ENCODE peak calls at places on chromosomes 12 and 14, in six cellular contexts. N is activated B cell treated with CpG ODN at 0.5 μM for 24 hours, Z is sigmoid colon, C is stomach, S is Calu3, G is BJ. W is an unnamed sample.

GRCh38 chr12:107645630-107646333 is 39.8 kb upstream of the PWP1 start:
- DNase-seq in G (no peak), Z (no peak), N (no peak), S (no peak), C (no peak), W (peak)

GRCh38 chr12:119180380-119181040 is 1.8 kb downstream of the HSPB8 start:
- DNase-seq in G (no peak), Z (peak), N (no peak), C (peak), S (no peak), W (no peak)

GRCh38 chr12:541676-542289 is 82.0 kb downstream of the B4GALNT3 start:
- DNase-seq in N (no peak), S (no peak), G (no peak), C (no peak), Z (no peak), W (no peak)

GRCh38 chr14:39492267-39492666 is 60.0 kb upstream of the FBXO33 start:
- DNase-seq in N (no peak), Z (no peak), C (no peak), S (no peak), G (peak), W (no peak)

GRCh38 chr12:29207120-29207519 is 58.0 kb downstream of the FAR2 start:
- DNase-seq in C (no peak), N (no peak), G (no peak), S (no peak), Z (no peak), W (no peak)

GRCh38 chr12:27595231-27595642 is 71.2 kb downstream of the PPFIBP1 start:
- DNase-seq in G (peak), N (no peak), S (no peak), C (no peak), Z (peak), W (peak)

GRCh38 chr12:77231548-77231947 is 166.2 kb upstream of the E2F7 start:
- DNase-seq in Z (peak), C (peak), S (peak), G (peak), N (no peak), W (no peak)

GRCh38 chr12:19972325-19973288 is 395.7 kb upstream of the PDE3A start:
- DNase-seq in G (no peak), S (peak), Z (no peak), N (no peak), C (no peak), W (no peak)

GRCh38 chr12:17077594-17077993 is 471.6 kb upstream of the LMO3 start:
- DNase-seq in N (no peak), Z (no peak), C (no peak), G (no peak), S (no peak), W (no peak)

GRCh38 chr14:105483300-105484068 is 3.2 kb upstream of the CRIP1 start:
- DNase-seq in N (no peak), G (no peak), C (no peak), S (peak), Z (no peak), W (no peak)

GRCh38 chr12:15603461-15604085 is 185.6 kb downstream of the EPS8 start:
- DNase-seq in N (no peak), S (no peak), G (no peak), C (no peak), Z (no peak), W (no peak)

GRCh38 chr12:29146201-29146600 is 2.9 kb upstream of the FAR2 start:
- DNase-seq in C (no peak), Z (no peak), S (no peak), G (no peak), N (no peak), W (no peak)

GRCh38 chr14:96268426-96269358 is 12.7 kb downstream of the BDKRB1 start:
- DNase-seq in Z (peak), S (peak), G (peak), C (no peak), N (no peak), W (no peak)

GRCh38 chr14:61116369-61116768 is 135.3 kb downstream of the SLC38A6 start:
- DNase-seq in Z (no peak), S (no peak), G (no peak), C (no peak), N (no peak), W (no peak)

GRCh38 chr14:31261859-31262739 is 54.5 kb upstream of the HECTD1 start:
- DNase-seq in S (peak), Z (peak), C (peak), G (no peak), N (no peak), W (no peak)

GRCh38 chr12:127172857-127173256 is 1094.1 kb upstream of the TMEM132C start:
- DNase-seq in N (no peak), C (no peak), S (no peak), Z (no peak), G (no peak), W (no peak)

GRCh38 chr14:49861923-49862673 is 9.5 kb upstream of the NEMF start:
- DNase-seq in Z (peak), S (peak), G (peak), N (peak), C (peak), W (peak)

GRCh38 chr12:106893451-106893850 is 62.3 kb upstream of the TMEM263 start:
- DNase-seq in S (no peak), C (no peak), N (no peak), Z (no peak), G (no peak), W (no peak)

GRCh38 chr12:30546121-30546520 is 149.5 kb downstream of the IPO8 start:
- DNase-seq in C (peak), Z (no peak), S (no peak), G (no peak), N (no peak), W (no peak)

GRCh38 chr14:95609398-95609990 is 74.6 kb downstream of the GLRX5 start:
- DNase-seq in S (peak), Z (no peak), G (no peak), N (no peak), C (peak), W (peak)

GRCh38 chr12:2681426-2682205 is 113.2 kb upstream of the FKBP4 start:
- DNase-seq in Z (no peak), N (no peak), C (no peak), G (no peak), S (no peak), W (no peak)

GRCh38 chr12:32047357-32047828 is 59.3 kb upstream of the BICD1 start:
- DNase-seq in Z (no peak), C (no peak), N (no peak), G (no peak), S (no peak), W (no peak)

GRCh38 chr12:4271433-4272013 is 2.0 kb upstream of the CCND2 start:
- DNase-seq in C (no peak), N (peak), G (no peak), Z (no peak), S (no peak), W (no peak)

GRCh38 chr12:121792607-121793500 is 634 bp downstream of the RHOF start:
- DNase-seq in C (peak), Z (no peak), S (peak), G (no peak), N (peak), W (peak)

GRCh38 chr12:110345176-110345651 is 58.3 kb downstream of the ANAPC7 start:
- DNase-seq in C (no peak), N (no peak), S (peak), G (no peak), Z (no peak), W (no peak)

GRCh38 chr14:56659964-56660551 is 80.5 kb downstream of the TMEM260 start:
- DNase-seq in C (no peak), Z (no peak), S (peak), G (no peak), N (no peak), W (no peak)

GRCh38 chr12:51752490-51752889 is 96.0 kb downstream of the FIGNL2 start:
- DNase-seq in N (no peak), C (peak), G (peak), Z (peak), S (peak), W (peak)

GRCh38 chr12:20946732-20947131 is 136.2 kb downstream of the SLCO1B3 start:
- DNase-seq in C (no peak), Z (no peak), G (no peak), N (no peak), S (no peak), W (peak)

GRCh38 chr12:50453872-50454271 is 50.9 kb upstream of the DIP2B start:
- DNase-seq in G (no peak), C (no peak), S (no peak), N (no peak), Z (no peak), W (no peak)

GRCh38 chr12:6905414-6906040 is 905 bp downstream of the LRRC23 start:
- DNase-seq in G (no peak), Z (peak), S (no peak), C (no peak), N (no peak), W (no peak)
- TF ChIP-seq CTCF in G (no peak), Z (no peak), S (no peak), C (no peak), N (no peak), W (no peak)

GRCh38 chr12:111488271-111488670 is 82.5 kb downstream of the SH2B3 start:
- DNase-seq in Z (no peak), C (no peak), G (no peak), S (no peak), N (no peak), W (peak)

GRCh38 chr12:111482464-111482863 is 76.7 kb downstream of the SH2B3 start:
- DNase-seq in N (no peak), Z (no peak), G (no peak), C (no peak), S (no peak), W (no peak)
- TF ChIP-seq CTCF in N (no peak), Z (no peak), G (peak), C (no peak), S (no peak), W (no peak)

GRCh38 chr14:54294802-54295201 is 102.0 kb upstream of the CDKN3 start:
- DNase-seq in C (no peak), G (no peak), N (no peak), S (no peak), Z (no peak), W (no peak)
- TF ChIP-seq CTCF in C (no peak), G (no peak), N (no peak), S (no peak), Z (no peak), W (no peak)

GRCh38 chr14:73846944-73847343 is 4.7 kb upstream of the PTGR2 start:
- DNase-seq in C (no peak), Z (no peak), N (no peak), S (no peak), G (no peak), W (no peak)

GRCh38 chr14:73850940-73851339 is 691 bp upstream of the PTGR2 start:
- DNase-seq in S (peak), C (no peak), G (no peak), N (no peak), Z (no peak), W (no peak)

GRCh38 chr14:73851567-73852382 is at the start of gene PTGR2:
- DNase-seq in N (peak), S (peak), C (peak), G (peak), Z (peak), W (peak)
- TF ChIP-seq CTCF in N (no peak), S (no peak), C (no peak), G (no peak), Z (no peak), W (no peak)

GRCh38 chr12:59596232-59597143 is 659 bp downstream of the SLC16A7 start:
- DNase-seq in N (peak), C (peak), Z (peak), G (peak), S (peak), W (peak)
- TF ChIP-seq CTCF in N (no peak), C (no peak), Z (no peak), G (peak), S (no peak), W (no peak)

DNA sequence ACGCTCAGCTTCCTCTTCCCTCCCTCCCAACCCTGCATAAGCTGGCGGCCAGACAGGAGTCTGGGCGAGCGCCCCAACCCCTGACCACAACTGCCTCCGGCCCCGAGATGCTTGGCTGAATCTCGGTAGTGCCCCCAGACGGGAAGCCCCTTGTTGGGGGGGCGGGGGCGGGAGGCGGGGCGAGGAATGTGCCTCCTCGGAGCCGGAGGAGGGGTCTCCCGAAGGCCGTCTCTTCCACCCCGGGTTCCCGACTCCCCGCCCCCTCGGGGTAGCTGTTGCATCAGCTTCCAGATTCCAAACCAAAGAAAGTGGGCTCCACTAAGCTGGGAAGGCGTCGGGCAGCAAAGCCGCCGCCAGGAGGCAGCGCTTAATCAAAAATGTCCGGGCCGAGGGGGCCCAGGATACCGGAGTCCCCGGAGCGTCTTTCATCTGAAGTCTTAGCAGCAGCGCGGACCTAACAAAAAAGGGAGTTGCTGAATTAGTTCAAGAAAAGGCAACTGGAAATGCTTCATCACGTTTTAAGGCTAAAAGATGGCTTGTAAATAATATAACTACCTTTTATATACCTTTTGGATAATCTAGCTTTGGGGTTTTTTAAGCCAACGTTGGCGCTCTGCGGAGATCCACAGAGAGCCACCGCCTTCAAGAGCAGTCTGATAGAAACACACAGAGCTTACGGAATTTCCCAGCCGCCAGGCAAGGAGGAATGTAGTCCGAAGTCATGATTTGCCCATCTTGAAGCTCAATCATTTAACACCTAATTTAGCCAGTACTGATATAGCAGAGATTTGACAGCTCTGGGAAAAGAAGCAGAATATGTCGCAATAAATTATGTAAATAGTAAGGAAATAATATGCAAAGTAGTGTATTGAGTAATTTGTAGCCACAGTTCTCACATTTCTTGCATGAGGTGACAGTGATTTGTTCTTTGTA is 6.8 kb upstream of the MRPL52 start:
- DNase-seq in N (peak), C (peak), Z (peak), G (peak), S (peak), W (peak)
- TF ChIP-seq CTCF in N (no peak), C (peak), Z (peak), G (peak), S (peak), W (peak)

GRCh38 chr14:23951590-23952143 is 1.9 kb upstream of the DHRS4 start:
- DNase-seq in S (no peak), N (no peak), G (no peak), Z (no peak), C (no peak), W (no peak)
- TF ChIP-seq CTCF in S (no peak), N (no peak), G (no peak), Z (no peak), C (no peak), W (no peak)

DNA sequence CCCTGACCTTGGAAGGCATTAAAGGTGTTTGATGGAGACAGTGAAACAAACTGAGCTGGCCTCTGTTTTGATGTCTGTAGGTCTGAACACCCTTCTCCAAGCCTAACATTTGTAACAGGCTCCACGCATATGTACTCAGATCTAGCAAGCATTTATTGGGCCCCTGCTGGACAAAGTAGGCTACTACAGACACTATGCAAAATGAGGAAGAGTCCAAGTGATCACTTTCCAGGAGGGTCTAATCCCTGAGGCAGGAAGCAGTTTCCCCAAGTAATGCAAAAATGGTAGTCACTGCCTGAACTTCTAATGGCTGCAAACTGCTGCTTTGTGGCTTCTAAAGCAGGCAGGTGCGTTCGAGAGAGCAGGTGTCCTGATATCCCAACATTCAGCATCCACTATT is 405.8 kb downstream of the MED13L start:
- DNase-seq in N (no peak), S (peak), G (no peak), Z (no peak), C (no peak), W (peak)
- TF ChIP-seq CTCF in N (no peak), S (peak), G (peak), Z (no peak), C (peak), W (peak)

DNA sequence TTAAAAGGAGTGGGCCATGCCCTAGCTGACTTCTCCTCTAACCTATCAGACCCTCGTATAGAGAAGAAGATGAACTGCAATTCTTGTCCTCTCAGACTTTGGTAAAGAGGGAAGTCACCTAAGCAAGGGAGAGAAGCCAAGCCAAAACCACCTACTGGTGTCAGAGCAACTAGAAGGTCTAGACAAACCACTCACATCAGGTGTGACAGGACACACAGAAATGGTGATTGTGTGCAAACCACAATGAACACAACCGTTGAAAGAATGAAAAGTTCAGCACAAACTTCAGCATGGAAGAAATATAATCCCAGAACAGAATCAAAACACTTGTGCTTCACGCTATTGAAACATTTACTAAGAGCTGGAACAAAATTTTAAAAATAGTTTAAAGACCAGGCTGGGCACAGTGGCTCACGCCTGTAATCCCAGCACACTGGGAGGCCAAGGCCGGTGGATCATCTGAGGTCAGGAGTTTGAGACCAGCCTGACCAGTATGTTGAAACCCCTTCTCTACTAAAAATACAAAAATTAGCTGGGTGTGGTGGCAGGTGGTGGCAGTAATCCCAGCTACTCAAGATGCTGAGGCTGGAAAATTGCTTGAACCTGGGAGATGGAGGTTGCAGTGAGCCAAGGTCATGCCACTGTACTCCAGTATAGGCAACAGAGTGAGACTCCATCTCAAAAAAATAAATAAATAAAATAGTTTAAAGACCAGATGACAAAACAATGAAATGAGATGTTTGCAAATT is 56.2 kb upstream of the NTF3 start:
- DNase-seq in G (no peak), S (no peak), C (no peak), Z (no peak), N (no peak), W (no peak)
- TF ChIP-seq CTCF in G (no peak), S (no peak), C (no peak), Z (no peak), N (no peak), W (no peak)

DNA sequence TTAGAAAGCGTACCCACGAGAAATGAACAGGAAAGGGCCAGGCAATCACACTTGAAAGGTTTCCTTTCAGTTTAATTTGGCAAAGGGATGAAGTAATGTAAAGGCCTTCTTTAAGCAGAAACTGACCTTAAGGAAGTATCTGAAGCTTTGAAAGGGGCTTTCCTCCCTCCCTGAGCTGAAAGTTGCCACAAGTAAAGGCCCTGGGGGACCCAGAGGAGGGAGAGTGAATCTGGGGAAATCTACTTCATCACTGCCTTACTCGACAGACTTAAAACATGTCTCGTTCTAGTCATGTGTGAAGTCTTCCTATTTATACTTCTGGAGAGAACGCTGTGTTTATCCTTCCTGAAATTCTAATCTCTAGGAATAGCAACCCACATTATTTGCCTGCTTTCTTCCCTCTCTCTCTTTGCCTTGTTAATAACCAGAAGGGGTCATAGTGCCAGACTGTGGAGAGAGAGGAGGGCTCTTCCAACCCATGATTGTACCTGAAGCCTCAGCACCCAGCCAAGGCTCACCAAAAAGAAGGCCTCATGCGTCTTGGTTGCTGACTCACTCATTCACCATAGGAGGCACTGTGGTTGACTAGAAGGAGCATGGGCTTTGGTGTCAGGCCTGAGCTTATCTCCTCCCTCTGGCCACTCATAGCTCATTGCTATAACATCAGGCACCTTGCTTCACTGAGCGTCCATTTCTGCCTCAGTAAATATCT is 10.2 kb upstream of the GPX2 start:
- DNase-seq in C (no peak), S (no peak), G (no peak), N (no peak), Z (peak), W (no peak)
- TF ChIP-seq CTCF in C (no peak), S (no peak), G (no peak), N (no peak), Z (no peak), W (no peak)